ENCODE peak calls at places on chromosomes 3 and 15, in nine cellular contexts. Q is NCI-H2081 treated with DMSO at 0.1 percent for 48 hours, K is nucleus accumbens, B is cardiac fibroblast, N is cardiac septum, O is GM06990, J is breast epithelium, L is brain microvascular endothelial cell, C is upper lobe of right lung. S is an unnamed sample.

GRCh38 chr15:70566047-70566835 is 197.1 kb downstream of the UACA start:
- DNase-seq in Q (no peak), B (no peak), J (no peak), K (no peak), L (peak), C (no peak), N (no peak), O (no peak), S (peak)

GRCh38 chr3:14487086-14487485 is 53.1 kb downstream of the GRIP2 start:
- DNase-seq in J (no peak), K (no peak), B (no peak), O (no peak), L (no peak), C (peak), Q (no peak), N (no peak), S (no peak)

GRCh38 chr3:194571491-194571941 is 61.7 kb downstream of the TMEM44 start:
- DNase-seq in L (no peak), J (no peak), B (no peak), K (no peak), Q (no peak), C (no peak), N (no peak), O (no peak), S (no peak)

GRCh38 chr3:42302924-42303634 is 37.1 kb upstream of the CCK start:
- DNase-seq in J (no peak), N (no peak), K (no peak), L (no peak), C (no peak), Q (no peak), B (no peak), O (peak), S (no peak)

GRCh38 chr3:12178091-12178820 is 19.5 kb upstream of the TIMP4 start:
- DNase-seq in C (no peak), J (no peak), B (peak), L (peak), N (peak), K (no peak), O (no peak), Q (no peak), S (peak)

GRCh38 chr15:67927501-67928156 is 87.8 kb upstream of the RNU6-1 start:
- DNase-seq in Q (no peak), L (peak), B (peak), K (no peak), C (peak), O (no peak), J (no peak), N (no peak), S (peak)

GRCh38 chr3:71658131-71658530 is 67.1 kb downstream of the EIF4E3 start:
- DNase-seq in C (peak), L (no peak), Q (peak), N (peak), K (no peak), B (peak), O (no peak), J (peak), S (peak)

GRCh38 chr15:88255496-88256171 is 905 bp downstream of the NTRK3 start:
- DNase-seq in K (peak), B (no peak), N (no peak), Q (no peak), J (no peak), O (no peak), C (peak), L (peak), S (peak)

GRCh38 chr3:171160326-171160725 is 133.8 kb upstream of the SLC2A2 start:
- DNase-seq in K (no peak), J (no peak), Q (no peak), B (peak), L (no peak), N (no peak), C (no peak), O (no peak), S (no peak)

GRCh38 chr15:77714555-77714954 is 81.8 kb upstream of the LINGO1 start:
- DNase-seq in J (no peak), K (no peak), C (no peak), O (no peak), Q (no peak), L (no peak), B (no peak), N (no peak), S (no peak)

GRCh38 chr3:46284981-46285683 is 42.9 kb downstream of the CCR3 start:
- DNase-seq in N (no peak), C (no peak), O (no peak), L (no peak), Q (no peak), K (no peak), J (no peak), B (no peak), S (no peak)

GRCh38 chr3:40852712-40853111 is 328.0 kb downstream of the ZNF621 start:
- DNase-seq in N (no peak), O (no peak), C (no peak), J (no peak), B (no peak), Q (no peak), K (no peak), L (no peak), S (no peak)

GRCh38 chr3:13107661-13108060 is 34.4 kb upstream of the IQSEC1 start:
- DNase-seq in O (no peak), N (no peak), J (no peak), K (no peak), L (no peak), Q (no peak), B (no peak), C (peak), S (no peak)

GRCh38 chr3:79976466-79976865 is 208.7 kb upstream of the ROBO1 start:
- DNase-seq in B (peak), C (no peak), K (no peak), L (peak), O (no peak), Q (no peak), J (no peak), N (no peak), S (peak)

GRCh38 chr3:128316456-128316855 is 150.2 kb downstream of the DNAJB8 start:
- DNase-seq in K (no peak), O (no peak), C (peak), N (no peak), Q (no peak), B (no peak), J (no peak), L (no peak), S (no peak)

GRCh38 chr3:133672461-133672860 is 10.7 kb upstream of the TOPBP1 start:
- DNase-seq in B (no peak), N (no peak), Q (no peak), C (no peak), K (no peak), L (no peak), J (no peak), O (no peak), S (no peak)

GRCh38 chr15:43903864-43904290 is 77.1 kb downstream of the WDR76 start:
- DNase-seq in Q (no peak), L (peak), C (no peak), B (peak), J (no peak), O (peak), N (no peak), K (peak), S (peak)

GRCh38 chr3:101509811-101510210 is 3.2 kb downstream of the SENP7 start:
- DNase-seq in N (no peak), B (peak), L (no peak), K (no peak), O (no peak), C (no peak), Q (no peak), J (no peak), S (peak)

GRCh38 chr3:123157209-123157597 is 44.5 kb upstream of the SEC22A start:
- DNase-seq in B (no peak), J (no peak), Q (no peak), K (no peak), C (no peak), O (no peak), L (no peak), N (no peak), S (no peak)

GRCh38 chr3:197501879-197502620 is 53.7 kb downstream of the BDH1 start:
- DNase-seq in N (no peak), C (peak), O (peak), Q (no peak), L (no peak), J (no peak), B (peak), K (no peak), S (peak)

GRCh38 chr3:188830955-188831354 is 340.8 kb upstream of the TPRG1 start:
- DNase-seq in Q (no peak), B (peak), N (no peak), J (no peak), O (no peak), L (no peak), C (no peak), K (no peak), S (no peak)

GRCh38 chr15:29139072-29139471 is 130.6 kb downstream of the NSMCE3 start:
- DNase-seq in L (no peak), O (no peak), J (no peak), N (peak), B (no peak), K (no peak), C (no peak), Q (no peak), S (no peak)

GRCh38 chr3:157618075-157618760 is 115.0 kb upstream of the VEPH1 start:
- DNase-seq in K (no peak), O (peak), J (no peak), B (peak), N (no peak), Q (peak), C (no peak), L (peak), S (peak)